ENCODE peak calls at places on chromosome 4, in nine cellular contexts. W, K, D, H, C, G, B, Q and P are unnamed samples.

GRCh38 chr4:133464311-133464710 is 315.2 kb downstream of the PCDH10 start:
- DNase-seq in W (no peak), K (no peak), D (no peak), H (no peak), C (no peak), G (no peak), B (no peak), Q (no peak), P (no peak)

GRCh38 chr4:166459616-166460015 is 586.6 kb downstream of the TLL1 start:
- DNase-seq in W (no peak), K (no peak), D (no peak), H (no peak), C (no peak), G (no peak), B (no peak), Q (no peak), P (no peak)

GRCh38 chr4:54743562-54743961 is 85.8 kb downstream of the KIT start:
- DNase-seq in W (no peak), K (no peak), D (no peak), H (no peak), C (no peak), G (no peak), B (no peak), Q (no peak), P (no peak)

GRCh38 chr4:140893939-140894338 is 137.8 kb upstream of the TBC1D9 start:
- DNase-seq in W (no peak), K (no peak), D (no peak), H (no peak), C (no peak), G (no peak), B (peak; percentile 69), Q (no peak), P (no peak)

GRCh38 chr4:101958547-101958946 is 168.0 kb downstream of the BANK1 start:
- DNase-seq in W (no peak), K (no peak), D (no peak), H (no peak), C (no peak), G (no peak), B (no peak), Q (no peak), P (no peak)

GRCh38 chr4:182531555-182532162 is 288.5 kb downstream of the TENM3 start:
- DNase-seq in W (no peak), K (no peak), D (no peak), H (no peak), C (no peak), G (no peak), B (no peak), Q (no peak), P (no peak)

GRCh38 chr4:125316781-125317525 is 2.2 kb downstream of the FAT4 start:
- DNase-seq in W (no peak), K (no peak), D (peak; percentile 51), H (peak; percentile 2), C (peak; percentile 57), G (peak; percentile 41), B (no peak), Q (peak; percentile 40), P (no peak)

GRCh38 chr4:159446266-159446976 is 343.5 kb downstream of the RAPGEF2 start:
- DNase-seq in W (peak; percentile 69), K (peak; percentile 45), D (no peak), H (peak; percentile 16), C (peak; percentile 41), G (no peak), B (peak; percentile 38), Q (no peak), P (peak; percentile 48)

GRCh38 chr4:107036602-107037151 is 564 bp upstream of the DKK2 start:
- DNase-seq in W (no peak), K (no peak), D (no peak), H (no peak), C (no peak), G (no peak), B (no peak), Q (no peak), P (no peak)

GRCh38 chr4:47383829-47384427 is 79.6 kb downstream of the COMMD8 start:
- DNase-seq in W (peak; percentile 33), K (no peak), D (no peak), H (no peak), C (no peak), G (no peak), B (no peak), Q (no peak), P (peak; percentile 5)

GRCh38 chr4:3374667-3375066 is 67.1 kb upstream of the HGFAC start:
- DNase-seq in W (no peak), K (no peak), D (no peak), H (no peak), C (no peak), G (no peak), B (no peak), Q (no peak), P (no peak)

GRCh38 chr4:140856692-140857091 is 100.5 kb upstream of the TBC1D9 start:
- DNase-seq in W (no peak), K (peak; percentile 15), D (no peak), H (no peak), C (peak; percentile 73), G (no peak), B (peak; percentile 14), Q (no peak), P (no peak)

GRCh38 chr4:123671633-123672404 is 275.2 kb downstream of the SPRY1 start:
- DNase-seq in W (no peak), K (no peak), D (no peak), H (no peak), C (no peak), G (no peak), B (no peak), Q (no peak), P (no peak)

GRCh38 chr4:81523672-81524436 is 52.1 kb upstream of the RASGEF1B start:
- DNase-seq in W (no peak), K (no peak), D (no peak), H (no peak), C (no peak), G (no peak), B (no peak), Q (no peak), P (no peak)

GRCh38 chr4:41622816-41623215 is 84.9 kb downstream of the LIMCH1 start:
- DNase-seq in W (no peak), K (no peak), D (no peak), H (no peak), C (no peak), G (no peak), B (no peak), Q (no peak), P (no peak)

GRCh38 chr4:41614519-41614918 is 76.6 kb downstream of the LIMCH1 start:
- DNase-seq in W (no peak), K (no peak), D (no peak), H (no peak), C (no peak), G (no peak), B (no peak), Q (no peak), P (no peak)

GRCh38 chr4:41613782-41614181 is 75.8 kb downstream of the LIMCH1 start:
- DNase-seq in W (no peak), K (no peak), D (no peak), H (no peak), C (no peak), G (no peak), B (no peak), Q (no peak), P (no peak)

GRCh38 chr4:41620594-41621256 is 82.8 kb downstream of the LIMCH1 start:
- DNase-seq in W (no peak), K (peak; percentile 46), D (no peak), H (no peak), C (peak; percentile 27), G (no peak), B (no peak), Q (no peak), P (no peak)

DNA sequence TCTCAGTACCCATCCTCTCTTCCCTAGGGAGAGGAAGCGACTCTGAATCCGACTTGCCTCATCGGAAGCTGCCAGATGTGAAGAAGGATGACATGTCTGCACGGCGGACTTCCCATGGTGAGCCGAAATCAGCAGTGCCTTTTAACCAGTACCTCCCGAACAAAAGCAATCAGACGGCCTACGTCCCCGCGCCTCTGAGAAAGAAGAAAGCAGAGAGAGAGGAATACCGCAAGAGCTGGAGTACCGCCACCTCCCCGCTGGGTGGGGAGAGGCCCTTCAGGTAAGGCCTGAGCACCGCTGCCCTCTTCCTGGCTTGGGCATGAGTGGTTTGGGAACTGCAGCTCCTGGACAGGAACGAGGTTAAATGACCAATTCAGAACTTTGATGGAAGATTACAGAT is 81.2 kb downstream of the LIMCH1 start:
- DNase-seq in W (no peak), K (no peak), D (no peak), H (no peak), C (no peak), G (no peak), B (no peak), Q (no peak), P (no peak)
- TF ChIP-seq CTCF in W (no peak), K (no peak), D (no peak), H (no peak), C (no peak), G (no peak), B (no peak), Q (no peak), P (no peak)

DNA sequence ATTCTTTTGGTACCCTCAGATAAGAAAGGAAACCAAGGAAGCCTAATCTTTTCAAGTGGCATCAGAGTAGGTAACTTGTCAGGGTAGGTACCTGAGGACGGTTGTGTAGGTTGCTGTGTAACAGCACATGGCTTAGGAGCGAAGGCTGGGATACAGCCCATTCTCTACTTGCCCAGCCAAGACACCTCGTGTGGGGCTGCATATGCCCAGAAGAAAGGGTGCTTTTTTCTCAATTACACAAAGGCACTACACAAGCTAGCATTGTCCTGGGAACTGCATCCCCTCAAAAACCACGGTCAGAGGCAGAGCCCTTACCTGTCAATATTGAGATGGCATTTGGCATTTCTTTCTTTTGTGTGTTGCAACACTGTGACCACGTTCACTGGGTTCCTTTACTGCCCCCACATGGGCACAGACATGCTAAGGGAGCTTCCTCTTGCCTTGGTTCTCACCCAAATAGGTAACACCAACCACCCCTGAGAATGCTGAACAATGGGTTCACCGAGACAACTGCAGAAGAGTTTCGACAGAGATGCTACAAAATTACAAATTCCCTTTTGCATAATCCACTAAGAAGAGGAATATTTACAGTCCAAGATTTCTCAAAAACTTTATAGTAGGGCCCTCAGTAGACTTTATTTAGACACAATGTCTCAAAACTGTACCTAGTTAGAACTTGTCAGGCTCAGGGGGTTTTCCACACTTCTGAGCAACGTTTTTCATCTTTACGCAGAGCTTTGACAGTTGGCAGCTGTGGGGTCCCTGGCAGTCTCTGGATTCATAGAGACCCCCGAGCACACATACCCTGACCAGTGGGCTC is 35.8 kb upstream of the TNIP3 start:
- DNase-seq in W (no peak), K (no peak), D (no peak), H (no peak), C (no peak), G (no peak), B (no peak), Q (no peak), P (no peak)
- H3K4me3 ChIP-seq in W (no peak overlapping the region), K (no peak overlapping the region), D (no peak overlapping the region), H (no peak overlapping the region), C (no peak overlapping the region), G (no peak overlapping the region), B (no peak overlapping the region), Q (no peak overlapping the region), P (no peak overlapping the region)

GRCh38 chr4:151532001-151532708 is 123.2 kb downstream of the FHIP1A start:
- DNase-seq in W (no peak), K (no peak), D (no peak), H (no peak), C (no peak), G (no peak), B (no peak), Q (no peak), P (no peak)
- TF ChIP-seq CTCF in W (no peak), K (no peak), D (no peak), H (no peak), C (no peak), G (no peak), B (no peak), Q (no peak), P (no peak)

GRCh38 chr4:13546855-13547562 is 2.7 kb upstream of the NKX3-2 start:
- DNase-seq in W (no peak), K (no peak), D (peak; percentile 53), H (no peak), C (no peak), G (no peak), B (no peak), Q (no peak), P (peak; percentile 19)
- H3K4me3 ChIP-seq in W (no peak overlapping the region), K (no peak overlapping the region), D (peak overlapping the region; percentile 56), H (no peak overlapping the region), C (peak overlapping the region; percentile 34), G (peak overlapping the region; percentile 52), B (peak overlapping the region; percentile 26), Q (peak overlapping the region; percentile 59), P (peak overlapping the region; percentile 60)